ENCODE peak calls at places on chromosomes 5 and 9, in nine cellular contexts. I is A549, C is tibial nerve, D is endothelial cell, F is lung, O is OCI-LY7, S is IMR-90, A is pancreas, K is AG09319. R is an unnamed sample.

GRCh38 chr9:125262217-125262991 is 778 bp downstream of the GAPVD1 start:
- DNase-seq in K (no peak), C (no peak), I (no peak), S (no peak), F (no peak), D (no peak), O (peak), A (no peak), R (no peak)

GRCh38 chr9:89247431-89248370 is 63.3 kb upstream of the CKS2 start:
- DNase-seq in F (no peak), I (no peak), A (no peak), D (no peak), C (no peak), S (peak), K (no peak), O (no peak), R (no peak)

GRCh38 chr5:150142800-150143724 is 12.6 kb downstream of the PDGFRB start:
- DNase-seq in O (no peak), F (peak), C (peak), K (peak), S (peak), I (peak), A (peak), D (no peak), R (peak)

GRCh38 chr9:116998305-116998704 is 311.2 kb downstream of the TRIM32 start:
- DNase-seq in I (no peak), C (no peak), K (no peak), O (peak), D (peak), S (peak), A (no peak), F (no peak), R (no peak)

GRCh38 chr5:163506726-163507125 is 1.3 kb downstream of the MAT2B start:
- DNase-seq in S (peak), D (no peak), I (no peak), C (no peak), O (no peak), K (no peak), A (no peak), F (no peak), R (no peak)

GRCh38 chr5:31119938-31120641 is 73.4 kb upstream of the CDH6 start:
- DNase-seq in D (no peak), S (peak), O (no peak), I (no peak), F (no peak), A (no peak), C (no peak), K (no peak), R (no peak)

GRCh38 chr9:136886610-136887597 is 588 bp downstream of the TRAF2 start:
- DNase-seq in C (no peak), O (peak), F (no peak), D (peak), S (peak), I (no peak), K (no peak), A (no peak), R (no peak)

GRCh38 chr5:2112128-2112808 is 229.5 kb upstream of the IRX4 start:
- DNase-seq in F (no peak), K (no peak), D (no peak), C (no peak), S (no peak), A (no peak), O (no peak), I (no peak), R (no peak)

GRCh38 chr9:91391426-91392217 is 29.9 kb upstream of the AUH start:
- DNase-seq in A (no peak), F (no peak), C (no peak), D (no peak), I (no peak), K (no peak), S (no peak), O (no peak), R (no peak)

GRCh38 chr5:68407312-68408239 is 192.0 kb downstream of the PIK3R1 start:
- DNase-seq in F (no peak), O (no peak), C (no peak), I (no peak), S (no peak), A (no peak), D (no peak), K (no peak), R (no peak)

GRCh38 chr9:98922721-98923435 is 20.8 kb upstream of the COL15A1 start:
- DNase-seq in I (no peak), C (no peak), K (no peak), F (no peak), O (no peak), S (peak), A (no peak), D (no peak), R (no peak)

GRCh38 chr9:5843450-5844249 is 10.7 kb upstream of the ERMP1 start:
- DNase-seq in F (no peak), O (no peak), D (peak), A (no peak), I (peak), K (no peak), S (peak), C (no peak), R (no peak)

GRCh38 chr5:157167219-157167621 is 1.2 kb upstream of the GARIN3 start:
- DNase-seq in A (no peak), S (peak), C (no peak), I (no peak), D (no peak), K (no peak), F (no peak), O (no peak), R (no peak)

GRCh38 chr9:118595719-118596305 is 773.4 kb downstream of the BRINP1 start:
- DNase-seq in C (no peak), S (no peak), I (peak), F (no peak), D (peak), A (peak), O (peak), K (no peak), R (no peak)

GRCh38 chr5:134457801-134458200 is 46.1 kb upstream of the CDKN2AIPNL start:
- DNase-seq in D (no peak), C (no peak), O (no peak), S (no peak), I (no peak), F (no peak), A (no peak), K (no peak), R (no peak)

GRCh38 chr5:1899201-1899600 is 16.5 kb upstream of the IRX4 start:
- DNase-seq in O (no peak), S (no peak), F (no peak), C (no peak), K (no peak), A (no peak), D (no peak), I (no peak), R (no peak)

GRCh38 chr5:1087428-1087827 is 24.4 kb downstream of the SLC12A7 start:
- DNase-seq in I (no peak), K (no peak), F (no peak), C (no peak), D (no peak), O (no peak), A (no peak), S (no peak), R (no peak)

GRCh38 chr5:172456076-172456800 is 1.9 kb upstream of the SH3PXD2B start:
- DNase-seq in C (no peak), I (no peak), A (no peak), O (no peak), F (no peak), D (no peak), K (no peak), S (no peak), R (no peak)

GRCh38 chr5:94376672-94377345 is 241.6 kb downstream of the KIAA0825 start:
- DNase-seq in K (no peak), I (no peak), O (no peak), A (no peak), D (no peak), S (no peak), F (no peak), C (no peak), R (no peak)

GRCh38 chr9:3331801-3332200 is 194.0 kb downstream of the RFX3 start:
- DNase-seq in S (no peak), D (no peak), F (no peak), K (no peak), C (no peak), I (peak), O (peak), A (no peak), R (no peak)
- TF ChIP-seq CTCF in S (no peak), D (no peak), F (peak), K (peak), C (no peak), I (peak), O (peak), A (no peak), R (peak)

DNA sequence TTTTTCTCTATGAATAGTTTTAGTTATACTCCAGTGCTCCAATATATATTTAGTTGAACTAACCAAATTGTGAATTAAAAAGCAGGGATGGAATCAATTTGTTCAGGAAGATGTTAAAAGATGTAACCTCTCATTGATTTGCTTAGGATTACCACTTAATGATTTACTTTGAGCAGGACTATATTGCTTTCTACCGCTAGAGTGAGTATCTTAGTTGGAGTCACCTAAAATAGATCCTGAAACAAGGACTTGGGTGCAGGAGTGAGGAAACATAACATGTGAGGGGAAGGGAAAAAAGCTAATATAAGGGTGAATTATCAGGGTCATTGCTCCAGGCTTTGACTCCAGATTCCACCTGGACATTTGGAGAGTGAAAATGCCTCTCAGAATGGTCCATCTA is 2277.4 kb upstream of the C9orf72 start:
- DNase-seq in C (no peak), K (no peak), S (no peak), A (no peak), F (no peak), O (no peak), D (no peak), I (no peak), R (no peak)
- TF ChIP-seq CTCF in C (no peak), K (no peak), S (no peak), A (no peak), F (no peak), O (no peak), D (no peak), I (no peak), R (no peak)

DNA sequence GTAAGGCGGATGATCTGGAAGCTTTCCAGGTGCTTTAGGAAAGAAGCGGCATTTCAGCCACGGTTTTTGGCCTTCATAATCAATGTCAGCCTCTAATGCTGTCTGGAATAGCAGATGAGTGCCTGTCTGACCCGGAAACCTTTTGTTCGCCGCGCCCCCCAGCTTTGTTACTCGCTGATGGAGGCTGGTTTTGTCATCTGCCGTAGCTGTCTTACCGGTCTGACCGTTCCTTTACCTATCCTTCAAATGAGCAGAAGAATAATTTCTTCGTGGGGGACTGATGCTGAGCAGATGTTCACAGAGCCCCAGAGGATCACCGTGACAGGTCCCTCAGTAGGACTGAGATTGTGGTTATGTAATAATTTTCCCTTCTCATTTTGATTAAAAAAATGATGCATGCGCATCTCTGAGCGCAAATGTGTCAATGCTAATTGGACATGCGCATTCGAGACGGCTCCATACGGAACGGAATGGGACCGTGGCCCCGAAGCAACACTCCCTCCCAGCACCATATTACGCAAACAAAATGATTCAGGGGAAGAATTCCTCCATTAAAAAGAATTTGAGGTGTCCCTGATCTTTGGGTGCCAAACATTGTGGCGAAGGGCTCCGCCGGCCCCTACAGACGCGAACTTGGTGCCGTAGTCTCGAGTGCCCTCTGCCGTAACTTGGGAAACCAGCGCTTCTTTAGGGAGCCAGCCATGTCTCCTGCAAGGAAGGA is 27.6 kb downstream of the TLX3 start:
- DNase-seq in A (peak), K (peak), I (peak), S (peak), C (peak), O (no peak), F (no peak), D (peak), R (no peak)
- TF ChIP-seq CTCF in A (peak), K (peak), I (peak), S (peak), C (peak), O (peak), F (peak), D (no peak), R (peak)

DNA sequence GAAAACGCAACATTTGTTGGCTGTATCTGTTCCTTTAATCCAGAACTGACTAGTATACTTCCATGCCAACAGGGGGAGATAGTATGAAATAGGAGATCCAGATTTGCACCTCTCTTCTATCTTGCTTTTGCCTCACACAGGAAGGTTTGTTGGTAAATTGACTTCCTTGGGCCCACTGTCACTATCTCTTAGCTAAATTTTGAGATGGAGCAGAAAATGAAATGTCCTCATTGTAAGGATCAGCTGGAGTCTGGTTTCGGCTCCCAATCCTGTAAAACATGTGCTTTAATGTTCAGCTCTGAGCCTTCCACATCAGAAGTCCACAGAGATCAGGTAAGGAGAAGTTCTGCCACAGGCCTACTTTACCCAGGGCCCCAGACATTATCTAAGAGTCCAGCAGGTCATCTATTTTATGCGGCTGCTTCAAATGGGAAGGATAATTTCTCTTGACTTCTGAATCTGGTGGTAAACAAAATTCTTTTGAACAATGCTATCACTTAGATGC is 176.8 kb downstream of the FER start:
- DNase-seq in O (peak), I (peak), S (no peak), K (no peak), C (no peak), D (no peak), A (no peak), F (no peak), R (no peak)
- TF ChIP-seq CTCF in O (peak), I (no peak), S (no peak), K (no peak), C (no peak), D (no peak), A (no peak), F (no peak), R (no peak)

GRCh38 chr9:69945671-69946141 is 97.9 kb upstream of the MAMDC2 start:
- DNase-seq in D (no peak), F (peak), K (peak), A (peak), I (peak), C (peak), O (no peak), S (peak), R (peak)
- TF ChIP-seq CTCF in D (no peak), F (no peak), K (no peak), A (no peak), I (no peak), C (no peak), O (no peak), S (no peak), R (no peak)

DNA sequence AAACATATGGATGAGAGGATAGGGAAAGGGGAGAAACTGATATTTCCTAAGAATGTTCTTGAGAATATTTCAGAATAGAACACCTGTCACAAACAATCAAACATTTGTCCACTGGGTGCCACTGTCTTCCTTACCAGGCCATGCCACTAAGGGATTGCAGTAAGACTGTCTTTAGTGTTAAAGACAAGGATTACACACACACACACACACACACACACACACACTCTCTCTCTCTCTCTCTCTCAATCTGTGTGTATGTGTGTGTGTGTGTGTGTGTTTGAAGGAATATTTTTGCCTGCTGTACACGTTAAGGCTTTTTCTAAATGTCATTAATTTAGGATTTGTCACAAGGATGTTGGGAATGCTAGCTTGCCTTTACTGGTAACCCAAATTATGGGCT is 54.4 kb downstream of the CCDC192 start:
- DNase-seq in F (no peak), C (no peak), A (peak), O (peak), D (peak), I (peak), S (peak), K (peak), R (no peak)
- TF ChIP-seq CTCF in F (peak), C (peak), A (no peak), O (peak), D (no peak), I (peak), S (peak), K (peak), R (peak)

DNA sequence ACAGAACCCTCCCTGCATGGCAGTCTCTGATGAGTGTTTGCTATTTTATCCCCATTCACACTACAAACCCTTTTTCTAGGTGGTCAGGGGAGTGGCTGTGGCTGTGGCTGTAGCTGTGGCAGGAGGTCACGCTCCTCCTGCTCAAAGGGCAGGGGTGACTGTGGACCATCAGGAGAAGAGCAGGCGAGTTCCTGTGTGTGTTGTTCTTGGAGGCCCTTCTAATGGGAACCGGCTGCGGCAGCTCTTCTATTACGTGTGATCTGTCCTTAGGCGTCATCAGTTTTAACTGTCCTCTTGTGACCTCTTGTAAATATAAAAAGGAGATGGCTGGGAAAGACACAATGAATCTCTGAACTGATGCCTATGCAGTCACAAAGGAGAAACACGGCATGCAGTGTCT is 65.1 kb downstream of the ANKH start:
- DNase-seq in A (no peak), C (peak), D (no peak), F (no peak), O (no peak), S (peak), I (no peak), K (peak), R (peak)
- TF ChIP-seq CTCF in A (no peak), C (no peak), D (no peak), F (no peak), O (no peak), S (no peak), I (no peak), K (no peak), R (no peak)

GRCh38 chr9:70574222-70574837 is 159.9 kb upstream of the KLF9 start:
- DNase-seq in K (peak), I (no peak), O (no peak), D (no peak), C (peak), A (no peak), F (no peak), S (peak), R (peak)
- TF ChIP-seq CTCF in K (no peak), I (no peak), O (no peak), D (no peak), C (no peak), A (no peak), F (no peak), S (no peak), R (no peak)

DNA sequence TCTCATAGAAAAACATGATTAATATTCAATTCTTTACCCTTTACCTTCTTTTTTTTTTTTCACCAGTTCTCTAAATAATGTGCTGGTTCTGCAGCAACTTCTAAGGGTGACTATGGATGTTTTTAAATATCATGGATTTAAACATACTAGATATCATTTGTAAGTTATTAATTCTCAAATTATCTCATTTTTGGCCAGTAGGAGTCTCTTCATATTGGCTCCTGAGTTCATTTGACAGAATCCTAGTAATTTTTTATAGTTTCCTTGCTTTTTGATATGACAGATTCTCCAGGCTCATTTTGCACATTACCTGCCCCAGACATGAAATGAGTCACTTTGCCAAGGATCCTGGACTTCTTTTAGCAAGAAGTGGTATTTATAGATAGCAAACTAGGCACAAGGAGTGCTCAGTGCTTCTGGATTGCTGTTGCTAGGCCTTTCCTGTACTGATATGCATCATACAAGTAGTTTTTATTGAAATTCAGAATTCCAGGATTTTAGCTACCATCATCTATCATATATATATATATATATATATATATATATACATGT is 201.3 kb upstream of the IL12B start:
- DNase-seq in I (no peak), S (no peak), C (no peak), O (no peak), F (no peak), D (no peak), K (no peak), A (no peak), R (no peak)
- TF ChIP-seq CTCF in I (peak), S (peak), C (no peak), O (peak), F (no peak), D (no peak), K (peak), A (no peak), R (peak)